ENCODE peak calls at places on chromosomes 12 and 14, in four cellular contexts. One of them, this sample, is unnamed.

GRCh38 chr12:62537544-62537943 is 70.9 kb downstream of the MON2 start:
- DNase-seq in hypothalamus: no peak
- DNase-seq in activated naive CD4-positive, alpha-beta T cell: no peak
- DNase-seq in stimulated activated CD4-positive, alpha-beta T cell treated with anti-CD3 and anti-CD28 coated beads, Interleukin-12 subunit alpha, Interleukin-12 subunit beta, amount 100 ng/mL, for 4 hours: no peak
- DNase-seq in this sample: peak

GRCh38 chr12:121240484-121241202 is 30.7 kb downstream of the P2RX4 start:
- DNase-seq in hypothalamus: peak
- DNase-seq in activated naive CD4-positive, alpha-beta T cell: peak
- DNase-seq in stimulated activated CD4-positive, alpha-beta T cell treated with anti-CD3 and anti-CD28 coated beads, Interleukin-12 subunit alpha, Interleukin-12 subunit beta, amount 100 ng/mL, for 4 hours: peak
- DNase-seq in this sample: no peak

GRCh38 chr12:46343122-46343852 is 29.3 kb downstream of the SLC38A2 start:
- DNase-seq in hypothalamus: no peak
- DNase-seq in activated naive CD4-positive, alpha-beta T cell: no peak
- DNase-seq in stimulated activated CD4-positive, alpha-beta T cell treated with anti-CD3 and anti-CD28 coated beads, Interleukin-12 subunit alpha, Interleukin-12 subunit beta, amount 100 ng/mL, for 4 hours: no peak
- DNase-seq in this sample: no peak

GRCh38 chr14:96598332-96598928 is 96.2 kb downstream of the PAPOLA start:
- DNase-seq in hypothalamus: no peak
- DNase-seq in activated naive CD4-positive, alpha-beta T cell: no peak
- DNase-seq in stimulated activated CD4-positive, alpha-beta T cell treated with anti-CD3 and anti-CD28 coated beads, Interleukin-12 subunit alpha, Interleukin-12 subunit beta, amount 100 ng/mL, for 4 hours: no peak
- DNase-seq in this sample: no peak

GRCh38 chr14:21092147-21093011 is 6.1 kb downstream of the ZNF219 start:
- DNase-seq in hypothalamus: peak
- DNase-seq in activated naive CD4-positive, alpha-beta T cell: peak
- DNase-seq in stimulated activated CD4-positive, alpha-beta T cell treated with anti-CD3 and anti-CD28 coated beads, Interleukin-12 subunit alpha, Interleukin-12 subunit beta, amount 100 ng/mL, for 4 hours: peak
- DNase-seq in this sample: peak

GRCh38 chr14:100618763-100619320 is 31.6 kb upstream of the BEGAIN start:
- DNase-seq in hypothalamus: no peak
- DNase-seq in activated naive CD4-positive, alpha-beta T cell: no peak
- DNase-seq in stimulated activated CD4-positive, alpha-beta T cell treated with anti-CD3 and anti-CD28 coated beads, Interleukin-12 subunit alpha, Interleukin-12 subunit beta, amount 100 ng/mL, for 4 hours: no peak
- DNase-seq in this sample: no peak

GRCh38 chr12:25456474-25456873 is 96.6 kb downstream of the LMNTD1 start:
- DNase-seq in hypothalamus: no peak
- DNase-seq in activated naive CD4-positive, alpha-beta T cell: no peak
- DNase-seq in stimulated activated CD4-positive, alpha-beta T cell treated with anti-CD3 and anti-CD28 coated beads, Interleukin-12 subunit alpha, Interleukin-12 subunit beta, amount 100 ng/mL, for 4 hours: no peak
- DNase-seq in this sample: no peak

GRCh38 chr12:114743289-114743688 is 59.3 kb upstream of the TBX3 start:
- DNase-seq in hypothalamus: no peak
- DNase-seq in activated naive CD4-positive, alpha-beta T cell: no peak
- DNase-seq in stimulated activated CD4-positive, alpha-beta T cell treated with anti-CD3 and anti-CD28 coated beads, Interleukin-12 subunit alpha, Interleukin-12 subunit beta, amount 100 ng/mL, for 4 hours: no peak
- DNase-seq in this sample: no peak

GRCh38 chr12:49200882-49201594 is 12.2 kb upstream of the TUBA1A start:
- DNase-seq in hypothalamus: no peak
- DNase-seq in activated naive CD4-positive, alpha-beta T cell: no peak
- DNase-seq in stimulated activated CD4-positive, alpha-beta T cell treated with anti-CD3 and anti-CD28 coated beads, Interleukin-12 subunit alpha, Interleukin-12 subunit beta, amount 100 ng/mL, for 4 hours: no peak
- DNase-seq in this sample: peak

GRCh38 chr12:52798671-52799497 is 3.0 kb upstream of the KRT3 start:
- DNase-seq in hypothalamus: no peak
- DNase-seq in activated naive CD4-positive, alpha-beta T cell: no peak
- DNase-seq in stimulated activated CD4-positive, alpha-beta T cell treated with anti-CD3 and anti-CD28 coated beads, Interleukin-12 subunit alpha, Interleukin-12 subunit beta, amount 100 ng/mL, for 4 hours: no peak
- DNase-seq in this sample: no peak

GRCh38 chr12:6554168-6554989 is 1.5 kb downstream of the IFFO1 start:
- DNase-seq in hypothalamus: peak
- DNase-seq in activated naive CD4-positive, alpha-beta T cell: peak
- DNase-seq in stimulated activated CD4-positive, alpha-beta T cell treated with anti-CD3 and anti-CD28 coated beads, Interleukin-12 subunit alpha, Interleukin-12 subunit beta, amount 100 ng/mL, for 4 hours: peak
- DNase-seq in this sample: peak

GRCh38 chr14:24329736-24330135 is 5.1 kb downstream of the ADCY4 start:
- DNase-seq in hypothalamus: no peak
- DNase-seq in activated naive CD4-positive, alpha-beta T cell: no peak
- DNase-seq in stimulated activated CD4-positive, alpha-beta T cell treated with anti-CD3 and anti-CD28 coated beads, Interleukin-12 subunit alpha, Interleukin-12 subunit beta, amount 100 ng/mL, for 4 hours: no peak
- DNase-seq in this sample: no peak

GRCh38 chr14:77002335-77002734 is 26.2 kb downstream of the IRF2BPL start:
- DNase-seq in hypothalamus: no peak
- DNase-seq in activated naive CD4-positive, alpha-beta T cell: no peak
- DNase-seq in stimulated activated CD4-positive, alpha-beta T cell treated with anti-CD3 and anti-CD28 coated beads, Interleukin-12 subunit alpha, Interleukin-12 subunit beta, amount 100 ng/mL, for 4 hours: no peak
- DNase-seq in this sample: no peak

GRCh38 chr12:26277511-26278246 is 82.3 kb downstream of the SSPN start:
- DNase-seq in hypothalamus: no peak
- DNase-seq in activated naive CD4-positive, alpha-beta T cell: no peak
- DNase-seq in stimulated activated CD4-positive, alpha-beta T cell treated with anti-CD3 and anti-CD28 coated beads, Interleukin-12 subunit alpha, Interleukin-12 subunit beta, amount 100 ng/mL, for 4 hours: no peak
- DNase-seq in this sample: no peak